ENCODE peak calls at places on chromosomes 11 and 22, in six cellular contexts. Z is A549, M is IMR-90, X is GM12878, P is HepG2, I is K562. U is an unnamed sample.

GRCh38 chr11:58513747-58514367 is 6.0 kb upstream of the OR5B21 start:
- DNase-seq in Z (peak), M (peak), X (no peak), P (peak), I (peak), U (peak)

GRCh38 chr11:115919341-115920086 is 415.3 kb upstream of the CADM1 start:
- DNase-seq in Z (peak), M (peak), X (peak), P (no peak), I (no peak), U (no peak)

GRCh38 chr11:106400949-106401545 is 323.6 kb downstream of the AASDHPPT start:
- DNase-seq in Z (no peak), M (peak), X (no peak), P (no peak), I (no peak), U (no peak)

GRCh38 chr11:107655607-107656006 is 56.2 kb downstream of the SLN start:
- DNase-seq in Z (no peak), M (no peak), X (no peak), P (no peak), I (no peak), U (no peak)

GRCh38 chr22:37775785-37776638 is 31.7 kb upstream of the GCAT start:
- DNase-seq in Z (no peak), M (peak), X (no peak), P (no peak), I (no peak), U (no peak)

GRCh38 chr22:39151329-39151975 is 1.0 kb downstream of the CBX7 start:
- DNase-seq in Z (no peak), M (no peak), X (no peak), P (no peak), I (no peak), U (no peak)

GRCh38 chr11:43810929-43811596 is 69.6 kb upstream of the ALKBH3 start:
- DNase-seq in Z (no peak), M (no peak), X (no peak), P (no peak), I (peak), U (no peak)

GRCh38 chr11:19735512-19735911 is 22.9 kb downstream of the NAV2 start:
- DNase-seq in Z (no peak), M (peak), X (no peak), P (no peak), I (no peak), U (no peak)

GRCh38 chr11:119049081-119049480 is 7.9 kb downstream of the HYOU1 start:
- DNase-seq in Z (no peak), M (no peak), X (no peak), P (no peak), I (no peak), U (no peak)

GRCh38 chr11:125807909-125808308 is 20.0 kb downstream of the PATE3 start:
- DNase-seq in Z (no peak), M (peak), X (no peak), P (no peak), I (no peak), U (no peak)

GRCh38 chr22:45987462-45987861 is 10.5 kb upstream of the WNT7B start:
- DNase-seq in Z (no peak), M (no peak), X (no peak), P (no peak), I (no peak), U (no peak)

GRCh38 chr22:48900626-48901025 is 927.0 kb downstream of the BRD1 start:
- DNase-seq in Z (no peak), M (no peak), X (no peak), P (no peak), I (no peak), U (no peak)

GRCh38 chr11:87437844-87438223 is 400.1 kb downstream of the TMEM135 start:
- DNase-seq in Z (no peak), M (peak), X (no peak), P (no peak), I (no peak), U (no peak)

GRCh38 chr22:36258750-36259619 is 6.1 kb downstream of the APOL1 start:
- DNase-seq in Z (no peak), M (peak), X (no peak), P (no peak), I (peak), U (no peak)

GRCh38 chr11:10305964-10306918 is 1.4 kb downstream of the ADM start:
- DNase-seq in Z (peak), M (peak), X (no peak), P (no peak), I (peak), U (no peak)

GRCh38 chr11:78838417-78838816 is 263.8 kb upstream of the NARS2 start:
- DNase-seq in Z (no peak), M (no peak), X (no peak), P (no peak), I (no peak), U (no peak)

GRCh38 chr22:49530671-49531532 is 296.8 kb downstream of the BRD1 start:
- DNase-seq in Z (no peak), M (no peak), X (no peak), P (no peak), I (no peak), U (no peak)

GRCh38 chr22:44818727-44819126 is 66.4 kb downstream of the ARHGAP8 start:
- DNase-seq in Z (no peak), M (no peak), X (no peak), P (no peak), I (no peak), U (no peak)

GRCh38 chr22:44823396-44823795 is 71.0 kb downstream of the ARHGAP8 start:
- DNase-seq in Z (no peak), M (no peak), X (no peak), P (no peak), I (no peak), U (no peak)

GRCh38 chr22:44822479-44822878 is 70.1 kb downstream of the ARHGAP8 start:
- DNase-seq in Z (no peak), M (no peak), X (no peak), P (no peak), I (no peak), U (no peak)

GRCh38 chr22:44821741-44822425 is 69.5 kb downstream of the ARHGAP8 start:
- DNase-seq in Z (no peak), M (no peak), X (no peak), P (no peak), I (no peak), U (no peak)

DNA sequence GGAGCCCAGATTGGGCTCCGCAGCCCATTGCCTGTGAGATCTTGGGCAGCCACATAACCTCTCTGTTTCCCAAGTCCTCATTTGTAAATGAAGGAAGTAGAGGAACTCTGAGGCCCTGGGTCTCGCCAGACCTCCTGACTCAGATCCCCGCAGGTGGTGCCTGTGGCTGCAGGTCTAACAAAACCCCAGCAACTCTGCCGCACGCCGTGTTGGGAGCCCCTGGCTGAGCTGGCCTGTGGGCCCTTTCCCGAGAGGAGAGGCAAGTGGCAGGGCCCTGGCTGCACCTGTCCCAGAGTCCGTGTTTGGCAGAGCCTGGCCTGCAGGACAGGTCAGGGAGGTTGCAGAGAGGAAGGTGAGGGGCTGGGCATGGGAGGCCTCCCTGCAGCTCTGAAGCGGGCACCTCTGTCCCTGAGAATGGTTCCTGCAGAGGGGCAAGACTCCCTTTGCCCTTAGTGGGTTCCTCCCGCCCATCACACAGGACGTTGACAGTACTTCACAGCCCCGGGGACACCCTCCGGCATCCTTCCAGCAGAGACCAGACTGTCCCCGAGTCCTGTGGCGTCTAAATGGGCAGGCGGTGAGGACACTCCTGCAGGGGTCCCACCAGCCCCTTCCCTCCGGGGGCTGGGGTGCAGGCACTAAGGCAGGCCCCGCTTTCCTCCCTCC is 67.7 kb downstream of the ARHGAP8 start:
- DNase-seq in Z (no peak), M (no peak), X (no peak), P (no peak), I (no peak), U (no peak)
- TF ChIP-seq BHLHE40 in Z (no peak), M (no peak), X (no peak), P (no peak), I (no peak), U (no peak)

GRCh38 chr11:1419811-1420210 is 30.1 kb downstream of the BRSK2 start:
- DNase-seq in Z (no peak), M (no peak), X (no peak), P (no peak), I (no peak), U (no peak)
- TF ChIP-seq BHLHE40 in Z (no peak), M (no peak), X (no peak), P (no peak), I (no peak), U (no peak)

DNA sequence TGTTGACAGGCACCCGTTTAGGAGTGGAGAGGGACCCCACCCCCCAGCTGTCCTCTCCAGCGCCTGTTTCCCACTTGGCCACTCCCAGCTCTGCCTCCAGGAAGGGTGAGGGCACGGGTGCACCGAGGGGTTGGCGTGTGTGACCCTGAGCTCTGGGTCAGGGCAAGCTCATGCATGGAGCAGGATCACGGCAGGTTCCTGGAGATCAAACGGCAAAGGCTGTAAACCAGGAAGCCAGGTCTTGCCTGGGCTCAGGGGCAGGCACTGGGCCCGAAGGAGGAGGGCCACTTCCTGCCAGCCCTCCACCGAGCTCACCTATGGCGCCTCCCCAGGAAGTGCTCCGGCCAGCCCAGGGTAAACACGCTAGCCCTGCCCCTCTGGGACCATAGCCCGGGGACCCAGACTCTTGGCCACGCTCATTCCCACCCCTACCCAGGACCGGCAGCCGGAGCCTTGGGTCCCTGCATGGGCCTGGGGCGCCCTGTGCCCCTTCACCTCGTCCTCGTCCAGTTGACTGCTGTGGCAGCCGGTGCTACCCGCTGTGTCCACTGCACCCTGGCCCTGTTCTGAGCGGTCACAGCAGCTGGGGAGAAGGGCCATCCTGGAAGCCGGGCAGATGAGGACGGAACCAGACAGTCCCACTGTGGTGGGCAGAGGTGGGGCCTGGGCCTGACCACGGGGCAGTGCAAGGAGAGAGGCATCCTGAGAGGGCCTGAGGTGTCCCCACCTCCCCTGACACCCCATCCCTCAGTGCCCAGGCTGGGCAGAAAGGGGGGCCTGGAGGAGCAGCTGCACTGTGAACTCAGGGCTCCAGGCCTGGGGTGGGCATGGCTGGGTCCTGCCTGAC is 1.0 kb upstream of the EPS8L2 start:
- DNase-seq in Z (peak), M (no peak), X (no peak), P (peak), I (no peak), U (no peak)
- TF ChIP-seq BHLHE40 in Z (no peak), M (no peak), X (no peak), P (peak), I (no peak), U (no peak)

DNA sequence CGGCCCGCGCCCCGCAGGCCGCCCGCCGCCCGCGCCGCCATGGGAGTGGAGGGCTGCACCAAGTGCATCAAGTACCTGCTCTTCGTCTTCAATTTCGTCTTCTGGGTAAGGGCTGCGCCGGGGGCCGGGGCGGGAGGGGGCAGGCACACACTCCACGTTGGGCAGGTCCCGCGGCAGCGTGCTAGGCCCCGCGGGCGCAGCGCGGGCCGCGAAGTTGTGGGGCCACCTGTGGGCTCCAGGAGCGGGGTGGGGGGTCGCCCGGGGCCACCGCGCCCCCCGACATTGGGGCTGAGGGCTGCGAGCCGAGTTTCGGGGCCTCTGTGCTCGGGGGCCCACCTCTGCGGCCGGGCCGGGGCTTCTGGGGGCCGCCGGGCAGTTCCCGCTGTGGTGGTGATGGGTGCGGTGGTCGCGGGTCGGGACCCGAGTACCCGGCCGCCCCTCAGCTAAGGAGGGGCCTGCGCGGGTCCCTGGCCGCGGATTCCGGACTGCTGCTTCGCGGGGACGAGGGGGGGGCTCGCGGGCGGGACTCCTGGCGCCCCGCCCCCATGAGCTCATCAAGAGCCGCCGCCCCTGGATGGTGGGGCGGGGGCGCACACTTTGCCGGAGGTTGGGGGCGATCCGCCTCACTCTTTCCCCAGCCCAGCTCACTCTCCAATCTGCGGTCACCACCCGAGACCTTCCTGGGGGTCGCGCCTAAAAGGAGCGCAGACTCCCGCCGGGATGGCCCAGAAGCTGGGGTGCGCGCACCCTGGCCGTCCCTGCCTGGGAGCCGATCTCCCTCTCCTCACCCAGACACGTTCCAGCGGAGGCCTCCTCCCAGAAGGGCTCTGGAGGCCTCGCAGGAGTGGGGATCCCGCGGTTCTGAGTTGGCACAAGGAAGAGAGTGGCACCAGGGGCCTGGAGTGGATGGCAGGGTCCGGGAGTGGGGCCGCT is 667 bp downstream of the CD81 start:
- DNase-seq in Z (peak), M (peak), X (no peak), P (no peak), I (peak), U (peak)
- TF ChIP-seq BHLHE40 in Z (no peak), M (no peak), X (no peak), P (no peak), I (no peak), U (no peak)

GRCh38 chr11:128595221-128595620 is 7.9 kb upstream of the ETS1 start:
- DNase-seq in Z (no peak), M (peak), X (no peak), P (no peak), I (no peak), U (no peak)
- TF ChIP-seq BHLHE40 in Z (no peak), M (no peak), X (no peak), P (no peak), I (no peak), U (no peak)

GRCh38 chr22:28346308-28346707 is 333.3 kb downstream of the TTC28 start:
- DNase-seq in Z (no peak), M (no peak), X (no peak), P (no peak), I (no peak), U (no peak)
- TF ChIP-seq BHLHE40 in Z (no peak), M (no peak), X (no peak), P (no peak), I (no peak), U (no peak)

GRCh38 chr11:73475549-73475948 is 99.3 kb downstream of the RELT start:
- DNase-seq in Z (no peak), M (no peak), X (no peak), P (no peak), I (no peak), U (no peak)
- TF ChIP-seq BHLHE40 in Z (no peak), M (no peak), X (no peak), P (no peak), I (no peak), U (no peak)

GRCh38 chr11:85663080-85663729 is 1.7 kb downstream of the CREBZF start:
- DNase-seq in Z (no peak), M (no peak), X (no peak), P (no peak), I (no peak), U (no peak)

GRCh38 chr11:85665756-85666155 is 827 bp upstream of the CREBZF start:
- DNase-seq in Z (no peak), M (no peak), X (no peak), P (no peak), I (no peak), U (no peak)

GRCh38 chr11:85664561-85665481 is at the start of gene CREBZF:
- DNase-seq in Z (peak), M (peak), X (peak), P (peak), I (peak), U (peak)

GRCh38 chr11:85661972-85662664 is 2.8 kb downstream of the CREBZF start:
- DNase-seq in Z (no peak), M (peak), X (no peak), P (no peak), I (no peak), U (no peak)

GRCh38 chr11:85663781-85664560 is 958 bp downstream of the CREBZF start:
- DNase-seq in Z (peak), M (peak), X (no peak), P (peak), I (peak), U (peak)
- TF ChIP-seq BHLHE40 in Z (no peak), M (no peak), X (peak), P (no peak), I (no peak), U (no peak)

DNA sequence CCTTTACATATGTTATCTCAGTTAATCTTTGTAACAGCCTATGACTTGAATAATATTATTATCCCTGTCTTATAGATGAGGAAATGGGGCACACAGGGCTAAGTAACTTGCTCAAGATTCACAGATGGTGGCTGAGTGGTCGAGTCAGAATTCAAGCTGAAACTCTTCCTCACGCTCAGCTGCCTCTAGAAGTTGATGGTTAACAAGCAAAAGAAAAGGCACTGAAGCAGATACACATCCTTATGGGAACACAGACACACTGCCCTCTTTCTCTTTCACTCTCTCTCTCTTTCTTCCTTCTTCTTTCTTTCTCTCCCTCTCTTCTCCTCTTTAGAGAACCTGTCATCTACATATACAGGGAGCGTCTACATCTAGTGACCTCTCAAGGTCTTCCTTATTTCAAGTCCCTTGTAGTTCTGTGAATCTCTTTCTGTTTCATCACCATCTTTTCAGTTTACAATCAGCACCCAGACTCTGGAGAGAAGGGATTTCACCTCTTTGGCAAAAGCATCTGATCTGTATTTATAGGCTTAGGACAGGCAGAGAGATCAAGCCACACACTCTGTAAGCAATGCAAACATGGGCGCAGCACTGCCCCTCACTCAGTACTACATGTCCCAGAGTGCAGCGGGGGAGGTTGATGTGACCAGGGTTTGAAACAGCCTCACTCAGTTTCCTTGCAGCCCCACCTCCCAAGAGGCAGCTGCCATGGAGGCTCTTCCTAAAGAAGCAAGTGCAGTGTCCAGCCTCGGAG is 75.7 kb downstream of the GRAMD1B start:
- DNase-seq in Z (no peak), M (no peak), X (no peak), P (no peak), I (no peak), U (no peak)
- TF ChIP-seq BHLHE40 in Z (no peak), M (no peak), X (no peak), P (no peak), I (no peak), U (no peak)